ENCODE peak calls at places on chromosome X, in five cellular contexts. K, O, M, I and H are unnamed samples.

GRCh38 chrX:9882669-9883446 is 84.3 kb upstream of the CLDN34 start:
- DNase-seq in K (no peak), O (peak), M (no peak), I (no peak), H (no peak)

GRCh38 chrX:36963852-36964251 is 44.3 kb upstream of the FAM47C start:
- DNase-seq in K (no peak), O (no peak), M (no peak), I (no peak), H (no peak)

GRCh38 chrX:2788980-2789379 is 37.1 kb downstream of the XG start:
- DNase-seq in K (no peak), O (no peak), M (no peak), I (no peak), H (no peak)

GRCh38 chrX:71859637-71860036 is 51.0 kb upstream of the NHSL2 start:
- DNase-seq in K (no peak), O (peak), M (no peak), I (peak), H (peak)

GRCh38 chrX:24979081-24979480 is 36.7 kb downstream of the ARX start:
- DNase-seq in K (no peak), O (no peak), M (no peak), I (no peak), H (no peak)

GRCh38 chrX:1418901-1419544 is 27.1 kb upstream of the SLC25A6 start:
- DNase-seq in K (no peak), O (no peak), M (no peak), I (no peak), H (no peak)

GRCh38 chrX:65866146-65866545 is 173.7 kb downstream of the VSIG4 start:
- DNase-seq in K (no peak), O (no peak), M (no peak), I (peak), H (peak)

GRCh38 chrX:39324233-39324632 is 523.0 kb downstream of the MID1IP1 start:
- DNase-seq in K (no peak), O (no peak), M (no peak), I (no peak), H (no peak)

GRCh38 chrX:77900688-77901087 is 1.4 kb downstream of the COX7B start:
- DNase-seq in K (no peak), O (no peak), M (no peak), I (no peak), H (no peak)

GRCh38 chrX:108484251-108484650 is 44.6 kb downstream of the COL4A5 start:
- DNase-seq in K (no peak), O (no peak), M (no peak), I (no peak), H (no peak)

GRCh38 chrX:132837971-132838370 is 120.5 kb downstream of the HS6ST2 start:
- DNase-seq in K (no peak), O (no peak), M (peak), I (no peak), H (no peak)

GRCh38 chrX:107978707-107979307 is 3.4 kb downstream of the TEX13B start:
- DNase-seq in K (no peak), O (peak), M (no peak), I (no peak), H (no peak)

GRCh38 chrX:107714196-107714811 is 61.3 kb downstream of the TSC22D3 start:
- DNase-seq in K (no peak), O (no peak), M (peak), I (peak), H (peak)

GRCh38 chrX:314781-315595 is 3.6 kb downstream of the GTPBP6 start:
- DNase-seq in K (no peak), O (no peak), M (no peak), I (no peak), H (no peak)

GRCh38 chrX:134251241-134251640 is 14.3 kb downstream of the CCDC160 start:
- DNase-seq in K (no peak), O (no peak), M (no peak), I (no peak), H (no peak)

GRCh38 chrX:38117485-38117884 is 103.2 kb downstream of the SRPX start:
- DNase-seq in K (peak), O (peak), M (no peak), I (no peak), H (no peak)

GRCh38 chrX:19870206-19870605 is 17.2 kb downstream of the SH3KBP1 start:
- DNase-seq in K (no peak), O (no peak), M (no peak), I (no peak), H (no peak)

GRCh38 chrX:109735241-109735744 is 2.2 kb upstream of the ACSL4 start:
- DNase-seq in K (no peak), O (no peak), M (no peak), I (no peak), H (no peak)

GRCh38 chrX:143634373-143634685 is 1.6 kb downstream of the SLITRK4 start:
- DNase-seq in K (no peak), O (peak), M (no peak), I (no peak), H (no peak)

GRCh38 chrX:38940547-38940946 is 139.3 kb downstream of the MID1IP1 start:
- DNase-seq in K (no peak), O (no peak), M (no peak), I (no peak), H (no peak)

GRCh38 chrX:134908235-134908834 is 82.5 kb upstream of the SMIM10 start:
- DNase-seq in K (no peak), O (peak), M (no peak), I (no peak), H (peak)

GRCh38 chrX:69016220-69016941 is 148.9 kb downstream of the PJA1 start:
- DNase-seq in K (no peak), O (no peak), M (no peak), I (no peak), H (no peak)

GRCh38 chrX:40552768-40553167 is 28.0 kb upstream of the ATP6AP2 start:
- DNase-seq in K (no peak), O (peak), M (no peak), I (no peak), H (no peak)

GRCh38 chrX:119887721-119888425 is 7.8 kb upstream of the AKAP14 start:
- DNase-seq in K (no peak), O (peak), M (peak), I (peak), H (peak)

GRCh38 chrX:106917830-106918500 is 2.2 kb upstream of the CLDN2 start:
- DNase-seq in K (no peak), O (no peak), M (no peak), I (peak), H (peak)

GRCh38 chrX:134631404-134632346 is 26.6 kb downstream of the PLAC1 start:
- DNase-seq in K (no peak), O (peak), M (peak), I (no peak), H (no peak)

GRCh38 chrX:1207496-1208025 is 4.9 kb downstream of the CRLF2 start:
- DNase-seq in K (no peak), O (no peak), M (no peak), I (no peak), H (no peak)

GRCh38 chrX:24034485-24034884 is 7.5 kb upstream of the KLHL15 start:
- DNase-seq in K (no peak), O (peak), M (no peak), I (no peak), H (no peak)

GRCh38 chrX:97968376-97969104 is 1084.8 kb downstream of the RPA4 start:
- DNase-seq in K (no peak), O (no peak), M (no peak), I (no peak), H (no peak)

GRCh38 chrX:39811391-39811790 is 286.4 kb downstream of the BCOR start:
- DNase-seq in K (peak), O (peak), M (no peak), I (no peak), H (no peak)

GRCh38 chrX:2521927-2522386 is 21.2 kb upstream of the DHRSX start:
- DNase-seq in K (no peak), O (no peak), M (no peak), I (no peak), H (no peak)

GRCh38 chrX:40267334-40268118 is 169.8 kb upstream of the BCOR start:
- DNase-seq in K (no peak), O (no peak), M (no peak), I (no peak), H (no peak)

GRCh38 chrX:136268051-136269048 is 17.1 kb upstream of the MAP7D3 start:
- DNase-seq in K (no peak), O (peak), M (peak), I (peak), H (peak)

GRCh38 chrX:38975368-38975767 is 174.1 kb downstream of the MID1IP1 start:
- DNase-seq in K (no peak), O (no peak), M (no peak), I (no peak), H (no peak)

GRCh38 chrX:68249904-68250303 is 183.4 kb downstream of the OPHN1 start:
- DNase-seq in K (no peak), O (no peak), M (no peak), I (no peak), H (no peak)

GRCh38 chrX:50877310-50877709 is 33.2 kb upstream of the BMP15 start:
- DNase-seq in K (no peak), O (no peak), M (no peak), I (no peak), H (no peak)

GRCh38 chrX:53926030-53926429 is 118.2 kb downstream of the PHF8 start:
- DNase-seq in K (no peak), O (no peak), M (no peak), I (no peak), H (no peak)

GRCh38 chrX:87516716-87517115 is 886 bp upstream of the KLHL4 start:
- DNase-seq in K (no peak), O (no peak), M (no peak), I (no peak), H (no peak)